ENCODE peak calls at places on chromosome 7, in ten cellular contexts. O is GM20000, I is MCF 10A, C is nephron progenitor cell, A is mammary epithelial cell, S is WTC11, J is HCT116, V is foreskin fibroblast, B is astrocyte of the spinal cord, T is dorsolateral prefrontal cortex. R is an unnamed sample.

GRCh38 chr7:112118581-112119566 is 87.3 kb downstream of the DOCK4 start:
- DNase-seq in O (no peak), I (no peak), C (no peak), A (no peak), S (no peak), J (no peak), V (no peak), B (no peak), T (no peak), R (no peak)

GRCh38 chr7:47301078-47301477 is 280.8 kb downstream of the TNS3 start:
- DNase-seq in O (no peak), I (peak; percentile 14), C (no peak), A (no peak), S (peak; percentile 62), J (no peak), V (no peak), B (no peak), T (no peak), R (no peak)

GRCh38 chr7:108012499-108013430 is 9.8 kb upstream of the LAMB1 start:
- DNase-seq in O (no peak), I (no peak), C (no peak), A (peak; percentile 24), S (no peak), J (no peak), V (peak; percentile 47), B (peak; percentile 25), T (no peak), R (no peak)

GRCh38 chr7:98483964-98484545 is 83.2 kb upstream of the BAIAP2L1 start:
- DNase-seq in O (no peak), I (no peak), C (no peak), A (no peak), S (no peak), J (no peak), V (no peak), B (no peak), T (no peak), R (no peak)

GRCh38 chr7:128201067-128201689 is 39.9 kb upstream of the LEP start:
- DNase-seq in O (no peak), I (no peak), C (peak; percentile 92), A (no peak), S (peak; percentile 85), J (no peak), V (no peak), B (no peak), T (no peak), R (no peak)

GRCh38 chr7:22393825-22394458 is 37.0 kb upstream of the RAPGEF5 start:
- DNase-seq in O (no peak), I (no peak), C (no peak), A (peak; percentile 18), S (no peak), J (no peak), V (peak; percentile 51), B (no peak), T (peak; percentile 71), R (no peak)

GRCh38 chr7:24741691-24742639 is 15.3 kb downstream of the GSDME start:
- DNase-seq in O (no peak), I (peak; percentile 87), C (no peak), A (peak; percentile 90), S (no peak), J (no peak), V (peak; percentile 80), B (peak; percentile 92), T (no peak), R (no peak)

GRCh38 chr7:45915606-45916005 is 5.5 kb downstream of the IGFBP3 start:
- DNase-seq in O (no peak), I (no peak), C (no peak), A (no peak), S (no peak), J (no peak), V (peak; percentile 38), B (no peak), T (no peak), R (no peak)

GRCh38 chr7:41472427-41473125 is 230.3 kb downstream of the INHBA start:
- DNase-seq in O (no peak), I (no peak), C (no peak), A (no peak), S (no peak), J (no peak), V (peak; percentile 21), B (peak; percentile 47), T (no peak), R (no peak)

GRCh38 chr7:41478187-41478586 is 224.7 kb downstream of the INHBA start:
- DNase-seq in O (no peak), I (no peak), C (no peak), A (no peak), S (no peak), J (no peak), V (no peak), B (no peak), T (no peak), R (no peak)

GRCh38 chr7:41481353-41481752 is 221.5 kb downstream of the INHBA start:
- DNase-seq in O (no peak), I (no peak), C (no peak), A (no peak), S (no peak), J (no peak), V (no peak), B (no peak), T (no peak), R (no peak)

DNA sequence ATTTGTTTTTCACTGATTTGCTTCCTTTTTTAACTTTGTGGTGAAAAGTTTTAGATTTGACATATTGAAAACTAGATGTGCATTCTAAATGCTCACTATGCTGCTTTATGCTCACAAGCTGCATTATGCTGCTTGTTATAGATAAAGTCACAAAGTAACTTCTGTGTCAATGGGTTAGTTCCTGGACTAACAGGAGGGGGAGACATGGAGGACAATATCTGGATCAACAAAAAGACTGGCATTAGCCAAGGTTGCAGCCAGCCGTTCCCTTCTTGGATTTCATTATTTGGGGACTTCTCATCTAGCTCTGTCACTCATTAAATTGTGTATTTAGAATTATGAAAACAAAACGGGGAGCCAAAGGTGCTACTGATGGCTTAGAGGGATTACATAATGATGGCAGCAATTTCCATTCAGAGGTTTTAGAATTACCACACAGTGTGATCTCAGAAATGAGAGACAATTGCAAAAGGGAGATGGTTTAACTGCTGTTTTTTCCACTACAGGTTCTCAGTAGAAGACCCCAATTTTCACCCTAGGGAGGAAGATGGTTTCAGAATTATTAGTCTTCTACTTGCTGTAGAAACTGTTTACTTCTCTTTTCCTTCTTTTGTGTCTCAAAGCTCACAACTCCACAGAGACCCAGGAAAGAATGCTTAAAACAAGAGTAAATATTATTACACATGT is 226.6 kb downstream of the INHBA start:
- DNase-seq in O (no peak), I (no peak), C (no peak), A (no peak), S (no peak), J (no peak), V (no peak), B (no peak), T (no peak), R (no peak)
- TF ChIP-seq CTCF in O (no peak), I (no peak), C (no peak), A (no peak), S (no peak), J (no peak), V (no peak), B (no peak), T (no peak), R (no peak)

GRCh38 chr7:3162286-3162685 is 118.6 kb upstream of the CARD11 start:
- DNase-seq in O (no peak), I (no peak), C (no peak), A (no peak), S (no peak), J (no peak), V (no peak), B (peak; percentile 17), T (no peak), R (no peak)
- TF ChIP-seq CTCF in O (no peak), I (no peak), C (no peak), A (no peak), S (peak; percentile 18), J (peak; percentile 18), V (no peak), B (no peak), T (no peak), R (peak; percentile 19)

DNA sequence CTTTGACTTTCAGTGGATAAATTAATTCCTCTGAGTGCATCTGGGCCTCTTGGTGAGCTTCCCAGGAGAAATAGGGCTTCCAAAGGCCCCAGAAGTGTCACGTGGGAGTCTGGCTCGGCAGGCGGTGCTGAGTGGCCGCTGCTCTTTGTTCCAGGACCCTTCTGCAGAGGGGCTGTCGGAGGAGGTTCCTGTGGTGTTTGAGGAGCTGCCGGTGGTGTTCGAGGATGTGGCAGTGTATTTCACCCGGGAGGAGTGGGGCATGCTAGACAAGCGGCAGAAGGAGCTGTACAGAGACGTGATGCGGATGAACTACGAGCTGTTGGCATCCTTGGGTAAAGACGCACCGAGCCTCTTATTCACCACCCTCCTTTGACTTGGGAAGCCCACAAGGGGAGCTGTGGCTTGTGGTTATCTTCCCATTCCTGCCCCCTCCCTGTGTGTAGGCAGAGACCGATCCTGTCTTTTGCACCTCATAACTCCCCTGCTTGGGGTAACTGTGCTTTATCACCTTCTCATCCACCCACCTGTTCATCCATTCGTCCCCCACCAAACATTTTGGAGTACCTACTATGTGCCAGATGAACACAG is 11.9 kb downstream of the ZNF862 start:
- DNase-seq in O (no peak), I (no peak), C (no peak), A (no peak), S (no peak), J (no peak), V (no peak), B (no peak), T (no peak), R (no peak)
- TF ChIP-seq CTCF in O (no peak), I (no peak), C (no peak), A (no peak), S (no peak), J (no peak), V (no peak), B (peak; percentile 4), T (no peak), R (no peak)

GRCh38 chr7:17946591-17946990 is 6.3 kb upstream of the SNX13 start:
- DNase-seq in O (peak; percentile 21), I (no peak), C (no peak), A (no peak), S (no peak), J (no peak), V (no peak), B (no peak), T (no peak), R (peak; percentile 42)

GRCh38 chr7:17942231-17942630 is 1.9 kb upstream of the SNX13 start:
- DNase-seq in O (no peak), I (no peak), C (no peak), A (no peak), S (no peak), J (no peak), V (no peak), B (no peak), T (no peak), R (no peak)

GRCh38 chr7:17943006-17943405 is 2.7 kb upstream of the SNX13 start:
- DNase-seq in O (no peak), I (no peak), C (no peak), A (no peak), S (no peak), J (no peak), V (no peak), B (no peak), T (no peak), R (no peak)

GRCh38 chr7:17947606-17948005 is 7.3 kb upstream of the SNX13 start:
- DNase-seq in O (no peak), I (no peak), C (no peak), A (no peak), S (no peak), J (no peak), V (no peak), B (no peak), T (no peak), R (no peak)

DNA sequence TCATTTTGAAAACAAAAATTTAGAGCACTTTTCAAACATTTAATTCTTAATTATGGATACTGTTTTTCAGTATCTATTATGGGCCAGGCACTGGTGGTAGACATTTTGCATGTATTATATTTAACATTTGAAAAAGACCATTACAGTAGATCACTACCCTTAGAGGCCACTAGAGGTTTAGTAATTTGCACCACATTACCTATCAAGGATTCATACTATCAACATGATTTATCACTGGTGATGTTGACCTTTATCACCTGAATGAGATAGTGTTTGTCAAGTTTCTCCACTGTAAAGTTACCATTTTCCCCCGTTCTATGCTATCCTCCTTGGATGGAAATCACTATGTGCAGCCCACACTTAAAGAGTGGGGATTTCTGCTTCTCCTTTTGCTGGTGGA is 4.4 kb upstream of the SNX13 start:
- DNase-seq in O (no peak), I (no peak), C (no peak), A (no peak), S (no peak), J (no peak), V (no peak), B (no peak), T (no peak), R (no peak)
- TF ChIP-seq CTCF in O (no peak), I (no peak), C (no peak), A (no peak), S (no peak), J (no peak), V (no peak), B (no peak), T (no peak), R (no peak)

R was measured in GM13977.